ENCODE peak calls at places on chromosomes 6 and 20, in four cellular contexts. One of them, this sample, is unnamed.
A peak's percentile ranks its signal among the peaks of the same experiment; 100 is the strongest.

GRCh38 chr20:25859649-25860530 is 163.2 kb upstream of the ZNF337 start:
- DNase-seq in neuronal stem cell: no peak
- DNase-seq in ovary: peak; percentile 63
- DNase-seq in pancreas: peak; percentile 67
- DNase-seq in this sample: no peak

GRCh38 chr6:26581164-26581915 is 15.4 kb upstream of the ABT1 start:
- DNase-seq in ovary: no peak
- DNase-seq in pancreas: no peak
- DNase-seq in neuronal stem cell: no peak
- DNase-seq in this sample: no peak

GRCh38 chr6:126264265-126264664 is 75.7 kb upstream of the CENPW start:
- DNase-seq in ovary: no peak
- DNase-seq in pancreas: no peak
- DNase-seq in neuronal stem cell: no peak
- DNase-seq in this sample: no peak

GRCh38 chr6:141988954-141989705 is 143.6 kb upstream of the GJE1 start:
- DNase-seq in neuronal stem cell: peak; percentile 40
- DNase-seq in pancreas: no peak
- DNase-seq in ovary: no peak
- DNase-seq in this sample: peak; percentile 63

GRCh38 chr20:14878676-14879019 is 541.2 kb upstream of the FLRT3 start:
- DNase-seq in ovary: no peak
- DNase-seq in neuronal stem cell: no peak
- DNase-seq in pancreas: no peak
- DNase-seq in this sample: no peak

GRCh38 chr20:44800398-44801046 is 9.8 kb downstream of the RIMS4 start:
- DNase-seq in neuronal stem cell: no peak
- DNase-seq in pancreas: no peak
- DNase-seq in ovary: no peak
- DNase-seq in this sample: no peak

GRCh38 chr20:57880155-57880648 is 170.4 kb upstream of the PMEPA1 start:
- DNase-seq in ovary: no peak
- DNase-seq in pancreas: no peak
- DNase-seq in neuronal stem cell: no peak
- DNase-seq in this sample: no peak

GRCh38 chr6:13712485-13712990 is 903 bp upstream of the RANBP9 start:
- DNase-seq in ovary: peak; percentile 28
- DNase-seq in pancreas: no peak
- DNase-seq in neuronal stem cell: no peak
- DNase-seq in this sample: no peak

GRCh38 chr20:4922186-4922585 is 79.1 kb downstream of the SLC23A2 start:
- DNase-seq in pancreas: no peak
- DNase-seq in neuronal stem cell: no peak
- DNase-seq in ovary: no peak
- DNase-seq in this sample: no peak

GRCh38 chr20:6919792-6920468 is 152.4 kb downstream of the BMP2 start:
- DNase-seq in neuronal stem cell: no peak
- DNase-seq in pancreas: no peak
- DNase-seq in ovary: no peak
- DNase-seq in this sample: no peak

GRCh38 chr6:133623065-133623464 is 265.8 kb upstream of the TCF21 start:
- DNase-seq in ovary: peak; percentile 60
- DNase-seq in pancreas: no peak
- DNase-seq in neuronal stem cell: no peak
- DNase-seq in this sample: no peak

GRCh38 chr6:118744261-118744941 is 93.0 kb upstream of the CEP85L start:
- DNase-seq in pancreas: no peak
- DNase-seq in ovary: no peak
- DNase-seq in neuronal stem cell: no peak
- DNase-seq in this sample: no peak

GRCh38 chr6:74357329-74357728 is 661.3 kb downstream of the CD109 start:
- DNase-seq in neuronal stem cell: no peak
- DNase-seq in ovary: no peak
- DNase-seq in pancreas: no peak
- DNase-seq in this sample: no peak

GRCh38 chr6:135280375-135281136 is 99.4 kb downstream of the MYB start:
- DNase-seq in ovary: no peak
- DNase-seq in neuronal stem cell: no peak
- DNase-seq in pancreas: no peak
- DNase-seq in this sample: no peak

GRCh38 chr6:83467620-83468036 is 36.8 kb upstream of the ME1 start:
- DNase-seq in pancreas: peak; percentile 44
- DNase-seq in ovary: no peak
- DNase-seq in neuronal stem cell: no peak
- DNase-seq in this sample: no peak

GRCh38 chr20:55354700-55355099 is 650.6 kb downstream of the CBLN4 start:
- DNase-seq in ovary: no peak
- DNase-seq in pancreas: no peak
- DNase-seq in neuronal stem cell: no peak
- DNase-seq in this sample: no peak

GRCh38 chr6:12957321-12958051 is 240.9 kb downstream of the PHACTR1 start:
- DNase-seq in pancreas: peak; percentile 82
- DNase-seq in ovary: peak; percentile 42
- DNase-seq in neuronal stem cell: no peak
- DNase-seq in this sample: no peak

GRCh38 chr20:1874534-1875168 is 20.6 kb upstream of the SIRPA start:
- DNase-seq in pancreas: no peak
- DNase-seq in neuronal stem cell: no peak
- DNase-seq in ovary: no peak
- DNase-seq in this sample: no peak

GRCh38 chr6:34231566-34232336 is 4.9 kb upstream of the HMGA1 start:
- DNase-seq in ovary: no peak
- DNase-seq in pancreas: no peak
- DNase-seq in neuronal stem cell: no peak
- DNase-seq in this sample: no peak

GRCh38 chr6:105645166-105645565 is 242.3 kb upstream of the PREP start:
- DNase-seq in pancreas: no peak
- DNase-seq in neuronal stem cell: no peak
- DNase-seq in ovary: no peak
- DNase-seq in this sample: no peak

GRCh38 chr20:34249291-34249690 is 8.1 kb downstream of the ASIP start:
- DNase-seq in neuronal stem cell: no peak
- DNase-seq in pancreas: no peak
- DNase-seq in ovary: no peak
- DNase-seq in this sample: no peak

GRCh38 chr6:44367686-44368085 is 19.8 kb upstream of the CDC5L start:
- DNase-seq in pancreas: no peak
- DNase-seq in ovary: no peak
- DNase-seq in neuronal stem cell: no peak
- DNase-seq in this sample: no peak

GRCh38 chr6:159830481-159831372 is 30.7 kb downstream of the PNLDC1 start:
- DNase-seq in ovary: no peak
- DNase-seq in neuronal stem cell: no peak
- DNase-seq in pancreas: no peak
- DNase-seq in this sample: no peak

GRCh38 chr6:28771401-28772267 is 152.2 kb downstream of the TRIM27 start:
- DNase-seq in ovary: no peak
- DNase-seq in neuronal stem cell: no peak
- DNase-seq in pancreas: no peak
- DNase-seq in this sample: no peak

DNA sequence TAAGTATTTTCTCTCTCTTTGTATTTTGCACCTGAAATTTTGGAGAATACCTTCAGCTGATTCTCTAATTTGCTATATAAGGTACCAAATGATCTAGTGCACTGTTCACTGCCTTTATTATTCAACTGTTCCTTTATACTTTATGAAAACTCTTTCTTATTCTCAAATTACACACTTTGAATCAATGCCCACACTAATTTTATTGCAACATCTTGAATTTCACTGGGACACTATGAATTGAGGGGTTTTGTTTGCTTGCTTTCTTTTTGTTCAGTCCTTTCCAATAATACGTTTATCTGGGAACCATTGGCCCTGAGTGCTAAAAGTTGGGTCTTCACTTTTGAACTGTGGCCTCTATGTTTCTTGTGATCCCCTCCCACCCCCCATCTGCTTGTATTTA is 97.9 kb downstream of the DNAH8 start:
- DNase-seq in ovary: no peak
- DNase-seq in neuronal stem cell: no peak
- DNase-seq in pancreas: no peak
- DNase-seq in this sample: no peak
- H3K4me1 ChIP-seq in ovary: no peaks in the 10 kb centered on the region
- H3K4me1 ChIP-seq in neuronal stem cell: no peaks in the 10 kb centered on the region
- H3K4me1 ChIP-seq in pancreas: no peaks in the 10 kb centered on the region
- H3K4me1 ChIP-seq in this sample: no peaks in the 10 kb centered on the region

GRCh38 chr20:49987015-49987867 is 4.5 kb downstream of the SNAI1 start:
- DNase-seq in pancreas: no peak
- DNase-seq in ovary: no peak
- DNase-seq in neuronal stem cell: no peak
- DNase-seq in this sample: no peak
- H3K27ac ChIP-seq in pancreas: no peak overlapping the region
- H3K27ac ChIP-seq in ovary: no peak overlapping the region
- H3K27ac ChIP-seq in neuronal stem cell: no peak overlapping the region
- H3K27ac ChIP-seq in this sample: no peak overlapping the region

DNA sequence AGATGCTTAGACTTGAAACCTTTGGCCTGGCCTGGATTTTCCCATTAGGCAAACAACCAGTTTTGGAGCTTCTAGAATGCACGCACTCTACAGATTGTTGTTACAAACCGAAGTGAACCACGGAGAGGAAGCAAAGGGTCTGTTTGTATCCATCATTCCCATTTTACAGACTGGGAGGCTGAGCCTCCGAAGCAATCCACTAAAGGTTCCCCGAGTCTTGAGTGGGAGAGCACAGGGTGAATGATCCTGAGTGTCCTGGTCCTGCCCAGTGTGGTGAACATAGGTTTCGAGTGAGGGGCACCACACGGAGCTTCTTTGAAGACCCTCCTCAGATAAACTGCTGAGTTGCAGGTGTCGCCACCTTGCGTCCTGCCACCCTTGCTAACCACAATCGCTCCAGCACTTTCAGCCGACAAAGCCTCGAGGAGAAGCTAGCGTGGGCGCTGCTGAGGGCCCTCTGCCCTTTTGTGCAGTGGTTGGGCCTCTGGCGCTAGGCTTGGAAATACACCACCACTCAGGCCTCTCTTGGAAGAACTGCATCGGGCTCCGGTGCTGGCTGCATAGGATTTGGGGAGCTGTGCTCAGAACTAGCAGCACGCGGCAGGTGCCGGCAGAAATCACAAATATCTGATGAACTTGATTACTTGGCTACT is 1.4 kb upstream of the PRDM13 start:
- DNase-seq in pancreas: no peak
- DNase-seq in ovary: no peak
- DNase-seq in neuronal stem cell: no peak
- DNase-seq in this sample: no peak
- H3K4me3 ChIP-seq in pancreas: no peak overlapping the region
- H3K4me3 ChIP-seq in ovary: no peak overlapping the region
- H3K4me3 ChIP-seq in neuronal stem cell: no peak overlapping the region
- H3K4me3 ChIP-seq in this sample: no peak overlapping the region

DNA sequence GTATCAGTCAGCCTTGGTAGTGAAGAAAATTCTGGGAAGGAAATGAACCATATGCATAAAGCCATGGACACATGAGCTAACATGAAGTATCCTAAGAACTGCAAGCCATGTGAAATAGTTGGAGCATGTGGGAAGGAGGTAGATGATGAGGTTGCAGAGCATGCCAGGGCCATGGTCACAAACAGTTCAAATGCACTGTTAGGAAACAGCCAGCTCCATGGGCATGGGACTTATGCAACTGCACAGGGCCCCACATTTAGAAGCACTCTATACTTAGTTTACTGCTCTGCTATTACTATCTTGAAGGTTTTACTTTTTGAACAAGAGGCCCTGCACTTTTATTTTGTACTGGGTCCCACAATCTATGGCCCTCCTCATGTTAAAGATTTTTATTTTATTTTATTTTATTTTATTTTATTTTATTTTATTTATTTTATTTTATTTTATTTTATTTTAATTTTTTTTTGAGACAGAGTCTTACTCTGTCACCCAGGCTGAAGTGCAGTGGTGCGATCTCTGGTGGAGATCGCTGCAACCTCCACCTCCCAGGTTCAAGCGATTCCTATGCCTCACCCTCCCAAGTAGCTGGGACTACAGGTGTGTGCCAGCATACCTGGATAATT is 169.1 kb downstream of the IBTK start:
- DNase-seq in neuronal stem cell: no peak
- DNase-seq in pancreas: no peak
- DNase-seq in ovary: no peak
- DNase-seq in this sample: no peak
- H3K4me1 ChIP-seq in neuronal stem cell: no peaks in the 10 kb centered on the region
- H3K4me1 ChIP-seq in pancreas: no peaks in the 10 kb centered on the region
- H3K4me1 ChIP-seq in ovary: no peaks in the 10 kb centered on the region
- H3K4me1 ChIP-seq in this sample: no peaks in the 10 kb centered on the region